ENCODE peak calls at places on chromosomes 3 and 15, in nine cellular contexts. H is activated naive CD8-positive, alpha-beta T cell treated with anti-CD3 and anti-CD28 coated beads, Interleukin-2, amount 50 U/mL, for 24 hours; G is activated T-helper 1 cell treated with anti-CD3 and anti-CD28 coated beads, Interleukin-2, amount 50 U/mL, for 16 hours; L is activated gamma-delta T cell treated with Interleukin-2 at 50 U/mL for 16 hours; B is ELR; S is GM03348; E is sciatic nerve; N is NT2/D1; D is activated CD4-positive, CD25-positive, alpha-beta regulatory T cell. V is an unnamed sample.

GRCh38 chr3:11240496-11240895 is 31.7 kb upstream of the ATG7 start:
- DNase-seq in G (no peak), E (no peak), L (no peak), B (no peak), D (peak), S (no peak), N (no peak), H (peak), V (no peak)

GRCh38 chr3:57919987-57920386 is 88.2 kb upstream of the FLNB start:
- DNase-seq in L (no peak), E (no peak), N (no peak), G (no peak), S (no peak), D (no peak), H (no peak), B (no peak), V (no peak)

GRCh38 chr15:90000175-90000923 is 775 bp upstream of the ZNF710 start:
- DNase-seq in G (no peak), E (peak), B (peak), S (peak), H (no peak), L (no peak), N (no peak), D (no peak), V (no peak)

GRCh38 chr3:11199902-11200678 is 45.8 kb downstream of the HRH1 start:
- DNase-seq in N (no peak), S (no peak), G (no peak), E (no peak), B (peak), D (no peak), L (no peak), H (no peak), V (no peak)

GRCh38 chr3:103644450-103644849 is 1209.6 kb downstream of the ZPLD1 start:
- DNase-seq in E (no peak), L (no peak), B (peak), N (no peak), H (no peak), D (no peak), S (no peak), G (no peak), V (no peak)

GRCh38 chr3:139759470-139759869 is 81.7 kb upstream of the NMNAT3 start:
- DNase-seq in N (no peak), B (no peak), S (no peak), G (no peak), L (no peak), E (no peak), D (no peak), H (no peak), V (no peak)

GRCh38 chr3:12948891-12949711 is 107.7 kb upstream of the RPL32 start:
- DNase-seq in D (no peak), S (peak), G (no peak), N (no peak), E (no peak), H (peak), L (peak), B (peak), V (no peak)

GRCh38 chr3:193207290-193207689 is 33.7 kb upstream of the PLAAT1 start:
- DNase-seq in D (no peak), E (no peak), B (peak), L (no peak), N (no peak), G (no peak), H (no peak), S (no peak), V (no peak)

GRCh38 chr3:9251055-9251786 is 1.8 kb upstream of the SRGAP3 start:
- DNase-seq in H (no peak), S (no peak), L (no peak), D (no peak), E (no peak), G (no peak), B (no peak), N (no peak), V (no peak)

GRCh38 chr3:122661633-122662032 is 19.0 kb upstream of the PARP14 start:
- DNase-seq in D (no peak), H (no peak), G (no peak), L (no peak), N (no peak), S (no peak), B (no peak), E (no peak), V (no peak)

GRCh38 chr3:121948641-121949040 is 54.4 kb downstream of the SLC15A2 start:
- DNase-seq in N (no peak), B (no peak), E (no peak), D (no peak), L (no peak), S (no peak), H (no peak), G (no peak), V (no peak)

GRCh38 chr15:67076147-67076843 is 10.9 kb downstream of the SMAD3 start:
- DNase-seq in L (no peak), G (no peak), B (peak), E (no peak), H (no peak), N (no peak), S (no peak), D (peak), V (no peak)

GRCh38 chr3:122931636-122932035 is 95.9 kb downstream of the SEMA5B start:
- DNase-seq in G (no peak), H (no peak), B (no peak), S (no peak), N (no peak), L (no peak), D (no peak), E (no peak), V (no peak)

GRCh38 chr3:44992555-44993470 is 16.8 kb downstream of the EXOSC7 start:
- DNase-seq in E (no peak), G (no peak), S (peak), H (peak), L (no peak), B (peak), N (no peak), D (no peak), V (no peak)